ENCODE peak calls at places on chromosomes 6 and 20, in ten cellular contexts. D is adrenal gland; Y is stimulated activated CD4-positive, alpha-beta T cell treated with anti-CD3 and anti-CD28 coated beads, Interleukin-1b, Interleukin-23, amount 100 ng/mL, for 4 hours; G is cardiac fibroblast; W is upper lobe of left lung; T is endothelial cell of umbilical vein; H is fibroblast of the aortic adventitia; X is NCI-H345; P is B cell; U is T-helper 2 cell. E is an unnamed sample.

GRCh38 chr20:52974155-52974554 is 2.0 kb downstream of the TSHZ2 start:
- DNase-seq in D (peak), X (no peak), G (no peak), U (no peak), W (no peak), Y (no peak), H (no peak), T (no peak), P (no peak), E (no peak)

GRCh38 chr6:26031595-26032386 is 55.4 kb upstream of the HFE start:
- DNase-seq in P (peak), D (peak), H (peak), T (peak), G (peak), U (peak), W (peak), Y (peak), X (peak), E (peak)

GRCh38 chr6:35905841-35906498 is 14.9 kb downstream of the SRPK1 start:
- DNase-seq in D (no peak), G (peak), T (no peak), X (no peak), U (no peak), Y (no peak), H (no peak), W (no peak), P (no peak), E (no peak)

GRCh38 chr6:47483516-47483852 is 5.9 kb downstream of the CD2AP start:
- DNase-seq in G (peak), W (no peak), Y (no peak), U (no peak), T (no peak), X (no peak), P (no peak), H (no peak), D (no peak), E (no peak)

GRCh38 chr6:160137989-160138835 is 16.6 kb downstream of the SLC22A1 start:
- DNase-seq in T (peak), P (no peak), H (peak), Y (peak), X (peak), G (peak), D (peak), U (peak), W (no peak), E (peak)

GRCh38 chr6:28789553-28790083 is 134.2 kb downstream of the TRIM27 start:
- DNase-seq in H (peak), G (peak), W (no peak), X (no peak), D (no peak), P (no peak), U (no peak), T (peak), Y (no peak), E (no peak)

GRCh38 chr6:169997930-169998218 is 246.5 kb downstream of the ERMARD start:
- DNase-seq in Y (no peak), W (no peak), T (no peak), H (no peak), G (no peak), D (no peak), U (no peak), X (no peak), P (no peak), E (no peak)

GRCh38 chr6:797479-798077 is 104.6 kb upstream of the EXOC2 start:
- DNase-seq in X (peak), P (no peak), G (peak), Y (peak), U (no peak), H (peak), W (no peak), T (peak), D (peak), E (no peak)

GRCh38 chr6:150290429-150290828 is 78.4 kb upstream of the IYD start:
- DNase-seq in U (no peak), G (peak), Y (no peak), W (no peak), D (no peak), H (peak), X (no peak), T (no peak), P (no peak), E (no peak)

GRCh38 chr20:14709439-14709838 is 372.0 kb upstream of the FLRT3 start:
- DNase-seq in U (no peak), X (no peak), D (no peak), P (no peak), G (no peak), H (no peak), T (no peak), Y (no peak), W (no peak), E (no peak)

GRCh38 chr6:154138806-154139205 is 99.8 kb downstream of the OPRM1 start:
- DNase-seq in X (no peak), W (peak), U (no peak), H (no peak), T (no peak), P (no peak), D (no peak), Y (no peak), G (no peak), E (no peak)

GRCh38 chr6:47671777-47672176 is 26.6 kb upstream of the ADGRF4 start:
- DNase-seq in P (no peak), T (no peak), X (no peak), W (no peak), D (no peak), U (no peak), H (no peak), Y (no peak), G (no peak), E (no peak)

GRCh38 chr6:104656235-104656634 is 203.5 kb downstream of the HACE1 start:
- DNase-seq in Y (no peak), D (no peak), U (no peak), W (no peak), P (no peak), T (no peak), H (no peak), X (no peak), G (no peak), E (no peak)

GRCh38 chr6:56480246-56480645 is 162.4 kb downstream of the DST start:
- DNase-seq in D (no peak), Y (no peak), T (no peak), P (no peak), W (no peak), H (no peak), U (no peak), X (no peak), G (no peak), E (no peak)

GRCh38 chr6:162964703-162965140 is 236.9 kb downstream of the PACRG start:
- DNase-seq in P (no peak), H (peak), X (no peak), D (no peak), G (peak), W (no peak), Y (no peak), T (no peak), U (no peak), E (no peak)

GRCh38 chr6:30321692-30322388 is 4.9 kb upstream of the TRIM39 start:
- DNase-seq in G (no peak), H (peak), T (no peak), P (no peak), X (no peak), Y (no peak), W (no peak), D (no peak), U (no peak), E (no peak)

GRCh38 chr20:37714973-37715657 is 21.3 kb downstream of the CTNNBL1 start:
- DNase-seq in D (no peak), P (no peak), H (no peak), X (no peak), U (no peak), Y (no peak), W (no peak), T (no peak), G (peak), E (no peak)

GRCh38 chr6:143337201-143337949 is 113.1 kb downstream of the ADAT2 start:
- DNase-seq in G (peak), U (no peak), H (no peak), Y (peak), X (peak), D (peak), W (no peak), T (peak), P (peak), E (peak)

GRCh38 chr20:48750941-48751620 is 76.7 kb downstream of the PREX1 start:
- DNase-seq in H (no peak), P (no peak), D (no peak), W (peak), U (peak), X (peak), T (peak), G (peak), Y (no peak), E (peak)

GRCh38 chr6:169288591-169288990 is 34.9 kb upstream of the THBS2 start:
- DNase-seq in H (peak), Y (no peak), T (no peak), D (no peak), G (peak), W (no peak), X (no peak), P (no peak), U (no peak), E (no peak)

GRCh38 chr20:38779247-38780097 is 26.0 kb upstream of the PPP1R16B start:
- DNase-seq in Y (no peak), X (no peak), U (no peak), T (no peak), G (no peak), H (no peak), D (no peak), P (no peak), W (no peak), E (no peak)

GRCh38 chr20:58634818-58635665 is 16.0 kb upstream of the STX16 start:
- DNase-seq in U (no peak), P (no peak), T (no peak), W (no peak), X (no peak), Y (peak), H (no peak), D (no peak), G (no peak), E (no peak)

GRCh38 chr6:152572395-152573061 is 64.6 kb downstream of the SYNE1 start:
- DNase-seq in G (peak), T (peak), U (no peak), Y (no peak), X (no peak), D (no peak), W (peak), P (no peak), H (no peak), E (no peak)

GRCh38 chr6:150271501-150272263 is 97.1 kb upstream of the IYD start:
- DNase-seq in X (no peak), U (no peak), T (no peak), H (peak), W (no peak), Y (no peak), P (no peak), G (no peak), D (no peak), E (no peak)